ENCODE peak calls at places on chromosome 1, in five cellular contexts. One of them, this sample, is unnamed. For H3K27me3, the result is how much of the 10 kb centered on the place peaks cover.

GRCh38 chr1:228336308-228337030 is 70.2 kb downstream of the TRIM11 start:
- DNase-seq in psoas muscle: peak
- DNase-seq in Peyer's patch: peak
- DNase-seq in NT2/D1: no peak
- DNase-seq in GM23248: peak
- DNase-seq in this sample: peak

GRCh38 chr1:154751690-154752089 is 118.4 kb downstream of the KCNN3 start:
- DNase-seq in psoas muscle: no peak
- DNase-seq in Peyer's patch: no peak
- DNase-seq in NT2/D1: no peak
- DNase-seq in GM23248: peak
- DNase-seq in this sample: no peak

GRCh38 chr1:230982698-230983097 is 3.8 kb downstream of the ARV1 start:
- DNase-seq in psoas muscle: no peak
- DNase-seq in Peyer's patch: no peak
- DNase-seq in NT2/D1: no peak
- DNase-seq in GM23248: peak
- DNase-seq in this sample: no peak

GRCh38 chr1:218742478-218743260 is 397.5 kb downstream of the TGFB2 start:
- DNase-seq in psoas muscle: no peak
- DNase-seq in Peyer's patch: no peak
- DNase-seq in NT2/D1: no peak
- DNase-seq in GM23248: peak
- DNase-seq in this sample: no peak

GRCh38 chr1:60947367-60947766 is 135.0 kb upstream of the NFIA start:
- DNase-seq in psoas muscle: no peak
- DNase-seq in Peyer's patch: no peak
- DNase-seq in NT2/D1: no peak
- DNase-seq in GM23248: no peak
- DNase-seq in this sample: no peak

GRCh38 chr1:176656257-176656995 is 193.5 kb downstream of the PAPPA2 start:
- DNase-seq in psoas muscle: no peak
- DNase-seq in Peyer's patch: no peak
- DNase-seq in NT2/D1: no peak
- DNase-seq in GM23248: peak
- DNase-seq in this sample: no peak

GRCh38 chr1:198499588-198499987 is 40.9 kb downstream of the ATP6V1G3 start:
- DNase-seq in psoas muscle: no peak
- DNase-seq in Peyer's patch: no peak
- DNase-seq in NT2/D1: no peak
- DNase-seq in GM23248: peak
- DNase-seq in this sample: no peak

GRCh38 chr1:228770779-228771223 is 35.5 kb downstream of the RHOU start:
- DNase-seq in psoas muscle: no peak
- DNase-seq in Peyer's patch: no peak
- DNase-seq in NT2/D1: no peak
- DNase-seq in GM23248: no peak
- DNase-seq in this sample: no peak

GRCh38 chr1:158112994-158113758 is 67.5 kb upstream of the CD1D start:
- DNase-seq in psoas muscle: no peak
- DNase-seq in Peyer's patch: peak
- DNase-seq in NT2/D1: peak
- DNase-seq in GM23248: peak
- DNase-seq in this sample: peak

GRCh38 chr1:208083016-208083714 is 161.0 kb downstream of the PLXNA2 start:
- DNase-seq in psoas muscle: no peak
- DNase-seq in Peyer's patch: no peak
- DNase-seq in NT2/D1: no peak
- DNase-seq in GM23248: no peak
- DNase-seq in this sample: no peak

GRCh38 chr1:213303286-213303685 is 252.2 kb downstream of the RPS6KC1 start:
- DNase-seq in psoas muscle: no peak
- DNase-seq in Peyer's patch: no peak
- DNase-seq in NT2/D1: no peak
- DNase-seq in GM23248: peak
- DNase-seq in this sample: no peak

GRCh38 chr1:208430220-208430619 is 186.0 kb upstream of the PLXNA2 start:
- DNase-seq in psoas muscle: no peak
- DNase-seq in Peyer's patch: no peak
- DNase-seq in NT2/D1: no peak
- DNase-seq in GM23248: no peak
- DNase-seq in this sample: no peak

GRCh38 chr1:235953801-235954200 is 87.1 kb upstream of the LYST start:
- DNase-seq in psoas muscle: no peak
- DNase-seq in Peyer's patch: no peak
- DNase-seq in NT2/D1: no peak
- DNase-seq in GM23248: peak
- DNase-seq in this sample: no peak

GRCh38 chr1:24541711-24542346 is 14.1 kb upstream of the NCMAP start:
- DNase-seq in psoas muscle: no peak
- DNase-seq in Peyer's patch: peak
- DNase-seq in NT2/D1: no peak
- DNase-seq in GM23248: no peak
- DNase-seq in this sample: no peak

GRCh38 chr1:28281608-28282425 is 22.5 kb downstream of the SESN2 start:
- DNase-seq in psoas muscle: no peak
- DNase-seq in Peyer's patch: no peak
- DNase-seq in NT2/D1: no peak
- DNase-seq in GM23248: no peak
- DNase-seq in this sample: no peak

GRCh38 chr1:117788014-117788413 is 141.4 kb downstream of the GDAP2 start:
- DNase-seq in psoas muscle: no peak
- DNase-seq in Peyer's patch: no peak
- DNase-seq in NT2/D1: no peak
- DNase-seq in GM23248: no peak
- DNase-seq in this sample: no peak

GRCh38 chr1:114015075-114015474 is 35.8 kb downstream of the OLFML3 start:
- DNase-seq in psoas muscle: no peak
- DNase-seq in Peyer's patch: no peak
- DNase-seq in NT2/D1: no peak
- DNase-seq in GM23248: peak
- DNase-seq in this sample: no peak

GRCh38 chr1:36927826-36928225 is 106.5 kb downstream of the GRIK3 start:
- DNase-seq in psoas muscle: no peak
- DNase-seq in Peyer's patch: no peak
- DNase-seq in NT2/D1: no peak
- DNase-seq in GM23248: no peak
- DNase-seq in this sample: no peak

GRCh38 chr1:51574796-51575195 is 42.1 kb upstream of the OSBPL9 start:
- DNase-seq in psoas muscle: no peak
- DNase-seq in Peyer's patch: no peak
- DNase-seq in NT2/D1: no peak
- DNase-seq in GM23248: no peak
- DNase-seq in this sample: no peak

GRCh38 chr1:63322248-63322943 is at the start of gene FOXD3:
- DNase-seq in psoas muscle: peak
- DNase-seq in Peyer's patch: peak
- DNase-seq in NT2/D1: peak
- DNase-seq in GM23248: peak
- DNase-seq in this sample: peak

GRCh38 chr1:26358411-26359384 is 4.8 kb upstream of the CRYBG2 start:
- DNase-seq in psoas muscle: no peak
- DNase-seq in Peyer's patch: peak
- DNase-seq in NT2/D1: no peak
- DNase-seq in GM23248: no peak
- DNase-seq in this sample: no peak
- H3K4me3 ChIP-seq in psoas muscle: no peak
- H3K4me3 ChIP-seq in Peyer's patch: peak
- H3K4me3 ChIP-seq in NT2/D1: no peak
- H3K4me3 ChIP-seq in GM23248: no peak
- H3K4me3 ChIP-seq in this sample: no peak

DNA sequence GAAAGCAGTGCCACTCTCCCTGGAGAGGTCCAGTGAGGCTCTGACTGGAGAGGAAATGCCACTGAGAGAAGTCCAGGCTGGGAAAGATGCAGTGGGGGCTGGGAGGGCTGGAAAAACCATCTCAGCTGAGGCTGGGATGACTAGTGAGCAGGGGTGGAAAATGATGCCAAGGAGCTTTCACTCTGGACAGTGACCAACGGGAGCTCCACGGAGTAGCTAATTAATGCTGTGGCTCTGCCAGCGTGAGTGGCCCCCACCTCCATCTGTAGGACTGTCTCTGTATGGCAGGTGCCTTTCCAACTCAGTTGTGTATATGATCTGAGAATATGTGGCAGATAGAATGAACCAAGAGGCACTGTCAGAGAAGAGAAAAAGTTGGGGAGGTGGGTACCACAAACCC is 86.7 kb downstream of the DDX20 start:
- DNase-seq in psoas muscle: no peak
- DNase-seq in Peyer's patch: no peak
- DNase-seq in NT2/D1: no peak
- DNase-seq in GM23248: no peak
- DNase-seq in this sample: no peak
- H3K27me3 ChIP-seq in psoas muscle: under half
- H3K27me3 ChIP-seq in Peyer's patch: under half
- H3K27me3 ChIP-seq in NT2/D1: under half
- H3K27me3 ChIP-seq in GM23248: under half
- H3K27me3 ChIP-seq in this sample: under half

GRCh38 chr1:3712573-3713535 is 39.4 kb upstream of the CCDC27 start:
- DNase-seq in psoas muscle: no peak
- DNase-seq in Peyer's patch: no peak
- DNase-seq in NT2/D1: no peak
- DNase-seq in GM23248: no peak
- DNase-seq in this sample: no peak

GRCh38 chr1:3714284-3714741 is 37.9 kb upstream of the CCDC27 start:
- DNase-seq in psoas muscle: peak
- DNase-seq in Peyer's patch: no peak
- DNase-seq in NT2/D1: no peak
- DNase-seq in GM23248: no peak
- DNase-seq in this sample: no peak

GRCh38 chr1:3711780-3712451 is 40.3 kb upstream of the CCDC27 start:
- DNase-seq in psoas muscle: no peak
- DNase-seq in Peyer's patch: no peak
- DNase-seq in NT2/D1: no peak
- DNase-seq in GM23248: no peak
- DNase-seq in this sample: no peak

GRCh38 chr1:3714814-3715213 is 37.4 kb upstream of the CCDC27 start:
- DNase-seq in psoas muscle: no peak
- DNase-seq in Peyer's patch: no peak
- DNase-seq in NT2/D1: no peak
- DNase-seq in GM23248: no peak
- DNase-seq in this sample: no peak

DNA sequence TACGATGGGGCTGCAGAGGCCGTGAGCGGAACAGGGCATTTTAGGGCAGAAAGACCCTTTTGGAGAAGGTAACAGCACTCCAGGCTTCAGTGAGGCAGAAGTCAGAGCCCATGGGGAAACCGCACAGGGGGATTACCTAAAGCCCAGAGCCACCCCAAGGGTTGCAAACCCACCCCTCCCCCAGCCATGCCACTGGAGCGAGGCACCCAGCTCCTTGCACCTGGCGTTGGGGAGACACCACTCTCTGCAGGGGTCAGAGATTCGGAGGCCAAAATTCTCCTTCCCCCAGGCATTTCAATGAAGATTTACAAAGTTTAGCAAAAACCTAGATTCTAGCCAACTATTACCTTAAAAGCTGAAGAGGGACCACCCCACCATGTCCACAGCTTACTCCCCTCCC is 38.4 kb upstream of the CCDC27 start:
- DNase-seq in psoas muscle: no peak
- DNase-seq in Peyer's patch: no peak
- DNase-seq in NT2/D1: no peak
- DNase-seq in GM23248: no peak
- DNase-seq in this sample: no peak
- H3K4me3 ChIP-seq in psoas muscle: no peak
- H3K4me3 ChIP-seq in Peyer's patch: no peak
- H3K4me3 ChIP-seq in NT2/D1: no peak
- H3K4me3 ChIP-seq in GM23248: no peak
- H3K4me3 ChIP-seq in this sample: no peak

GRCh38 chr1:153259387-153259786 is at the start of gene LORICRIN:
- DNase-seq in psoas muscle: no peak
- DNase-seq in Peyer's patch: no peak
- DNase-seq in NT2/D1: no peak
- DNase-seq in GM23248: peak
- DNase-seq in this sample: no peak
- H3K27me3 ChIP-seq in psoas muscle: half or more
- H3K27me3 ChIP-seq in Peyer's patch: under half
- H3K27me3 ChIP-seq in NT2/D1: half or more
- H3K27me3 ChIP-seq in GM23248: under half
- H3K27me3 ChIP-seq in this sample: under half

This sample was measured in HAP-1.